ENCODE peak calls at places on chromosome 15, in nine cellular contexts. F is hippocampal formation, O is BJ, Q is endothelial cell, L is HT-29, Z is heart right ventricle, J is activated gamma-delta T cell treated with Interleukin-2 at 50 U/mL for 16 hours, X is Daoy, K is colonic mucosa. P is an unnamed sample.

GRCh38 chr15:96121066-96121465 is 209.4 kb upstream of the NR2F2 start:
- DNase-seq in F (no peak), O (no peak), Q (no peak), L (no peak), Z (no peak), J (no peak), X (no peak), K (no peak), P (no peak)

GRCh38 chr15:33311312-33311971 is 675 bp downstream of the RYR3 start:
- DNase-seq in F (no peak), O (no peak), Q (peak), L (no peak), Z (no peak), J (no peak), X (peak), K (no peak), P (no peak)

GRCh38 chr15:80153900-80154299 is 1.1 kb downstream of the FAH start:
- DNase-seq in F (no peak), O (no peak), Q (no peak), L (no peak), Z (no peak), J (no peak), X (no peak), K (no peak), P (no peak)

GRCh38 chr15:100764778-100765457 is 114.7 kb upstream of the ALDH1A3 start:
- DNase-seq in F (no peak), O (no peak), Q (no peak), L (no peak), Z (no peak), J (no peak), X (peak), K (no peak), P (peak)

GRCh38 chr15:60006203-60006782 is 2.2 kb downstream of the FOXB1 start:
- DNase-seq in F (no peak), O (no peak), Q (peak), L (peak), Z (no peak), J (peak), X (peak), K (peak), P (no peak)

GRCh38 chr15:68252925-68253534 is 23.5 kb upstream of the CLN6 start:
- DNase-seq in F (peak), O (no peak), Q (peak), L (peak), Z (no peak), J (peak), X (peak), K (peak), P (no peak)

GRCh38 chr15:26712350-26712749 is 60.5 kb downstream of the GABRB3 start:
- DNase-seq in F (no peak), O (no peak), Q (no peak), L (no peak), Z (no peak), J (no peak), X (no peak), K (no peak), P (no peak)

GRCh38 chr15:51780636-51781035 is 29.2 kb downstream of the TMOD2 start:
- DNase-seq in F (no peak), O (no peak), Q (no peak), L (no peak), Z (no peak), J (no peak), X (no peak), K (no peak), P (no peak)

GRCh38 chr15:67146214-67146613 is 80.8 kb downstream of the SMAD3 start:
- DNase-seq in F (no peak), O (no peak), Q (no peak), L (peak), Z (peak), J (no peak), X (peak), K (peak), P (no peak)

GRCh38 chr15:73746883-73747282 is 6.3 kb downstream of the INSYN1 start:
- DNase-seq in F (no peak), O (peak), Q (no peak), L (peak), Z (no peak), J (no peak), X (peak), K (no peak), P (no peak)

GRCh38 chr15:91866971-91867372 is 13.5 kb downstream of the SLCO3A1 start:
- DNase-seq in F (peak), O (no peak), Q (no peak), L (peak), Z (peak), J (no peak), X (peak), K (no peak), P (no peak)

GRCh38 chr15:67940324-67940719 is 100.5 kb upstream of the RNU6-1 start:
- DNase-seq in F (no peak), O (no peak), Q (no peak), L (no peak), Z (no peak), J (no peak), X (no peak), K (no peak), P (no peak)

GRCh38 chr15:24633082-24633481 is 42.5 kb upstream of the NPAP1 start:
- DNase-seq in F (no peak), O (no peak), Q (no peak), L (no peak), Z (no peak), J (no peak), X (no peak), K (no peak), P (no peak)

GRCh38 chr15:96339662-96340347 is 9.3 kb downstream of the NR2F2 start:
- DNase-seq in F (no peak), O (no peak), Q (no peak), L (peak), Z (no peak), J (no peak), X (no peak), K (peak), P (no peak)

GRCh38 chr15:66619152-66619903 is 53.5 kb upstream of the LCTL start:
- DNase-seq in F (peak), O (no peak), Q (peak), L (peak), Z (peak), J (peak), X (peak), K (peak), P (peak)

GRCh38 chr15:34942363-34942762 is 27.2 kb downstream of the AQR start:
- DNase-seq in F (no peak), O (no peak), Q (no peak), L (no peak), Z (no peak), J (no peak), X (peak), K (no peak), P (no peak)

GRCh38 chr15:80478075-80478474 is 73.9 kb downstream of the ARNT2 start:
- DNase-seq in F (no peak), O (no peak), Q (no peak), L (no peak), Z (no peak), J (no peak), X (peak), K (no peak), P (no peak)

GRCh38 chr15:31977812-31978662 is 52.3 kb upstream of the CHRNA7 start:
- DNase-seq in F (peak), O (no peak), Q (peak), L (peak), Z (peak), J (peak), X (peak), K (peak), P (no peak)

GRCh38 chr15:91547356-91547755 is 306.2 kb upstream of the SLCO3A1 start:
- DNase-seq in F (no peak), O (no peak), Q (no peak), L (no peak), Z (no peak), J (no peak), X (no peak), K (no peak), P (no peak)

GRCh38 chr15:101167791-101168462 is 83.9 kb downstream of the CHSY1 start:
- DNase-seq in F (no peak), O (peak), Q (no peak), L (peak), Z (peak), J (peak), X (peak), K (peak), P (no peak)

GRCh38 chr15:35690698-35691116 is 144.7 kb upstream of the DPH6 start:
- DNase-seq in F (peak), O (no peak), Q (no peak), L (no peak), Z (no peak), J (no peak), X (peak), K (no peak), P (no peak)

GRCh38 chr15:51108933-51109550 is 14.3 kb upstream of the TNFAIP8L3 start:
- DNase-seq in F (no peak), O (peak), Q (no peak), L (no peak), Z (no peak), J (no peak), X (peak), K (no peak), P (peak)

GRCh38 chr15:85006201-85006600 is 24.5 kb downstream of the PDE8A start:
- DNase-seq in F (no peak), O (no peak), Q (no peak), L (no peak), Z (no peak), J (no peak), X (no peak), K (no peak), P (no peak)

GRCh38 chr15:79549196-79549595 is 117.1 kb downstream of the MINAR1 start:
- DNase-seq in F (no peak), O (no peak), Q (no peak), L (no peak), Z (no peak), J (no peak), X (no peak), K (no peak), P (no peak)

GRCh38 chr15:34329006-34329405 is 8.6 kb downstream of the SLC12A6 start:
- DNase-seq in F (no peak), O (no peak), Q (no peak), L (no peak), Z (no peak), J (no peak), X (no peak), K (no peak), P (no peak)

GRCh38 chr15:48388017-48388936 is 57.0 kb downstream of the DUT start:
- DNase-seq in F (no peak), O (no peak), Q (no peak), L (no peak), Z (no peak), J (no peak), X (peak), K (no peak), P (no peak)

GRCh38 chr15:99450896-99451358 is 114.9 kb upstream of the MEF2A start:
- DNase-seq in F (peak), O (no peak), Q (no peak), L (peak), Z (peak), J (peak), X (peak), K (peak), P (no peak)

GRCh38 chr15:90210593-90210992 is 9.5 kb downstream of the SEMA4B start:
- DNase-seq in F (no peak), O (no peak), Q (no peak), L (peak), Z (peak), J (no peak), X (no peak), K (no peak), P (no peak)

GRCh38 chr15:31393441-31394091 is 66.9 kb downstream of the KLF13 start:
- DNase-seq in F (no peak), O (no peak), Q (no peak), L (no peak), Z (peak), J (no peak), X (no peak), K (peak), P (no peak)

GRCh38 chr15:33581032-33581431 is 270.3 kb downstream of the RYR3 start:
- DNase-seq in F (peak), O (no peak), Q (no peak), L (no peak), Z (no peak), J (no peak), X (peak), K (no peak), P (no peak)

GRCh38 chr15:49521802-49522201 is 98.8 kb downstream of the FGF7 start:
- DNase-seq in F (no peak), O (no peak), Q (no peak), L (peak), Z (no peak), J (no peak), X (no peak), K (no peak), P (no peak)

GRCh38 chr15:52498700-52499099 is 30.0 kb downstream of the MYO5A start:
- DNase-seq in F (no peak), O (no peak), Q (no peak), L (no peak), Z (no peak), J (no peak), X (no peak), K (no peak), P (no peak)

GRCh38 chr15:58551764-58552504 is 120.1 kb downstream of the LIPC start:
- DNase-seq in F (peak), O (peak), Q (no peak), L (no peak), Z (no peak), J (no peak), X (peak), K (peak), P (peak)

P was measured in AG09319.